ENCODE peak calls at places on chromosomes 1 and 21, in nine cellular contexts. E is IMR-90, Y is neural progenitor cell, W is left ventricle myocardium inferior, S is Calu3, B is heart right ventricle, F is GM12865, T is GM10248, Q is OCI-LY7. M is an unnamed sample.

GRCh38 chr1:231962636-231963035 is 336.0 kb downstream of the DISC1 start:
- DNase-seq in E (no peak), Y (no peak), W (no peak), S (no peak), B (no peak), F (no peak), T (no peak), Q (no peak), M (no peak)

GRCh38 chr1:210292276-210292851 is 36.3 kb upstream of the HHAT start:
- DNase-seq in E (no peak), Y (peak; percentile 86), W (peak; percentile 64), S (peak; percentile 92), B (peak; percentile 62), F (no peak), T (peak; percentile 64), Q (no peak), M (peak; percentile 69)

GRCh38 chr1:179143332-179143731 is 61.5 kb downstream of the TOR3A start:
- DNase-seq in E (peak; percentile 96), Y (no peak), W (no peak), S (no peak), B (no peak), F (no peak), T (no peak), Q (no peak), M (no peak)

GRCh38 chr1:54865238-54866073 is 21.5 kb downstream of the DHCR24 start:
- DNase-seq in E (no peak), Y (no peak), W (no peak), S (no peak), B (no peak), F (no peak), T (no peak), Q (no peak), M (no peak)

GRCh38 chr21:27476696-27477095 is 509.8 kb upstream of the ADAMTS5 start:
- DNase-seq in E (peak; percentile 62), Y (no peak), W (no peak), S (no peak), B (no peak), F (no peak), T (no peak), Q (no peak), M (no peak)

GRCh38 chr1:40344597-40344996 is 27.5 kb upstream of the COL9A2 start:
- DNase-seq in E (peak; percentile 79), Y (no peak), W (peak; percentile 36), S (peak; percentile 13), B (peak; percentile 33), F (peak; percentile 46), T (peak; percentile 41), Q (peak; percentile 45), M (peak; percentile 25)

GRCh38 chr1:54833146-54833545 is 32.0 kb upstream of the TTC22 start:
- DNase-seq in E (no peak), Y (no peak), W (no peak), S (no peak), B (no peak), F (no peak), T (no peak), Q (no peak), M (no peak)

GRCh38 chr1:202067188-202067977 is 55.3 kb upstream of the GPR37L1 start:
- DNase-seq in E (no peak), Y (no peak), W (no peak), S (no peak), B (no peak), F (no peak), T (no peak), Q (no peak), M (no peak)

GRCh38 chr1:242318140-242318539 is 206.4 kb downstream of the PLD5 start:
- DNase-seq in E (no peak), Y (peak; percentile 5), W (no peak), S (no peak), B (no peak), F (no peak), T (no peak), Q (no peak), M (no peak)

GRCh38 chr1:234136073-234136472 is 231.6 kb downstream of the SLC35F3 start:
- DNase-seq in E (no peak), Y (no peak), W (no peak), S (no peak), B (no peak), F (no peak), T (no peak), Q (no peak), M (no peak)

GRCh38 chr1:31487143-31487542 is 74.1 kb downstream of the SERINC2 start:
- DNase-seq in E (no peak), Y (no peak), W (no peak), S (no peak), B (no peak), F (no peak), T (no peak), Q (no peak), M (no peak)

GRCh38 chr1:1599030-1599916 is 662 bp downstream of the FNDC10 start:
- DNase-seq in E (peak; percentile 37), Y (peak; percentile 78), W (no peak), S (no peak), B (no peak), F (peak; percentile 65), T (no peak), Q (peak; percentile 35), M (peak; percentile 83)

GRCh38 chr1:7863756-7864328 is 11.0 kb upstream of the UTS2 start:
- DNase-seq in E (no peak), Y (no peak), W (no peak), S (no peak), B (no peak), F (no peak), T (no peak), Q (no peak), M (no peak)

GRCh38 chr1:175479521-175480342 is 263.7 kb downstream of the TNR start:
- DNase-seq in E (no peak), Y (no peak), W (no peak), S (no peak), B (no peak), F (no peak), T (no peak), Q (no peak), M (no peak)

DNA sequence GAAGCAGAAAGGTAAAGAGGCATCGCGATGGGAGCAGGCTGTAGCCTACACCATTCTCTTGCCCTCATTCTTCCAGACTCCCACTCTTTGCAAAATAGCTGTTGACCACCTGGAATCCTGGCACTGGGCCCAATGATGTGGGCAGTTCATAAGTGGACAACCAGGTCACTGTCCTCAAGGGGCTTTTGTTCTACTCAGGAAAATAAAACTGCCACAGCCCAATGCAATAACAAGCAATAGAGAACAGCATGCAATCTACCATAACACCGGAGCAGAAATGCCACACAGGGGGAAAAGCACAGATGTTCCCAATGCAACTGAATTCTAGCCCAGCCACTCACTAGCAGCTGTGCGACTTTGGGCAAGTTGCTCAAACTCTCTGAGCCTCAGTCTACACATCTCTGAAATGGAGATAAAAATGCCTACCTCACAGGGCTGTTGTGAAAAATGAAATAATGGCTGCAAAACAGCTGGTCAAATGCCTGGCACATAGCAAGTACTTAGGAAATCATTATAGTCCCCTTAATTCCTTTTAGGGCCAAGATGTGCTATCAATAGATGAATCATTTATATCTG is 56.7 kb downstream of the NENF start:
- DNase-seq in E (no peak), Y (no peak), W (no peak), S (no peak), B (no peak), F (no peak), T (no peak), Q (no peak), M (no peak)
- TF ChIP-seq CTCF in E (no peak), Y (no peak), W (no peak), S (no peak), B (no peak), F (no peak), T (no peak), Q (no peak), M (no peak)

GRCh38 chr1:214739621-214740238 is 136.7 kb downstream of the CENPF start:
- DNase-seq in E (peak; percentile 38), Y (no peak), W (no peak), S (no peak), B (no peak), F (no peak), T (no peak), Q (no peak), M (no peak)

DNA sequence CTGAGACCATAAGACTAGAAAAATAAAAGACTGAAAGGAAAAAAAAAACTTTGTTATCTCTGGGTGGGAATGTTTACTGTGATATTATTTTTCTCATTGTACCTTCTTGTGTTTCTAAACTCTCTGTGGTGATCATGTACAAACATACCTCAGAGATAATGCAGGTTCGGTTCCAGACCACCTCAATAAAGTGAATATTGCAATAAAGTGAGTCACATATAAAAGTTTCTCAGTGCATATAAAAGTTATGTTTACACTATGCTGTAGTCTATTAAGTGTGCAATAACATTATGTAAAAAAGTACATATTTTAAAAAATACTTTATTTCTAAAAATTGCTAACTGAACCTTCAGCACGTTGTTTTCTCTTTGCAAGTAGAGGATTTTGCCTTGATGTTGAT is 137.5 kb downstream of the CENPF start:
- DNase-seq in E (no peak), Y (no peak), W (no peak), S (no peak), B (no peak), F (no peak), T (no peak), Q (no peak), M (no peak)
- TF ChIP-seq CTCF in E (no peak), Y (no peak), W (no peak), S (no peak), B (no peak), F (no peak), T (no peak), Q (no peak), M (no peak)

GRCh38 chr1:117239467-117239866 is 28.7 kb upstream of the VTCN1 start:
- DNase-seq in E (no peak), Y (no peak), W (no peak), S (no peak), B (no peak), F (no peak), T (no peak), Q (no peak), M (no peak)

GRCh38 chr1:117241512-117241911 is 30.8 kb upstream of the VTCN1 start:
- DNase-seq in E (no peak), Y (no peak), W (no peak), S (no peak), B (no peak), F (no peak), T (no peak), Q (no peak), M (no peak)

GRCh38 chr1:117240547-117240946 is 29.8 kb upstream of the VTCN1 start:
- DNase-seq in E (peak; percentile 6), Y (no peak), W (no peak), S (no peak), B (no peak), F (no peak), T (no peak), Q (no peak), M (no peak)

GRCh38 chr1:117244306-117244705 is 33.6 kb upstream of the VTCN1 start:
- DNase-seq in E (no peak), Y (no peak), W (no peak), S (no peak), B (no peak), F (no peak), T (no peak), Q (no peak), M (no peak)

GRCh38 chr1:117244971-117245370 is 34.2 kb upstream of the VTCN1 start:
- DNase-seq in E (no peak), Y (no peak), W (no peak), S (no peak), B (no peak), F (no peak), T (no peak), Q (no peak), M (no peak)
- TF ChIP-seq CTCF in E (no peak), Y (no peak), W (no peak), S (no peak), B (no peak), F (no peak), T (no peak), Q (no peak), M (no peak)

GRCh38 chr21:44802396-44803153 is 955 bp upstream of the UBE2G2 start:
- DNase-seq in E (no peak), Y (peak; percentile 72), W (no peak), S (no peak), B (no peak), F (peak; percentile 21), T (peak; percentile 34), Q (peak; percentile 20), M (no peak)
- TF ChIP-seq CTCF in E (no peak), Y (peak; percentile 9), W (no peak), S (no peak), B (no peak), F (no peak), T (no peak), Q (peak; percentile 20), M (no peak)